ENCODE peak calls at places on chromosomes 12 and 14, in five cellular contexts. L, J, B, V and N are unnamed samples.
A peak's percentile ranks its signal among the peaks of the same experiment; 100 is the strongest.

GRCh38 chr12:39354955-39355354 is 88.0 kb downstream of the KIF21A start:
- DNase-seq in L (no peak), J (no peak), B (no peak), V (peak; percentile 32), N (peak; percentile 42)

GRCh38 chr12:127957001-127957660 is 309.8 kb upstream of the TMEM132C start:
- DNase-seq in L (no peak), J (peak; percentile 65), B (no peak), V (peak; percentile 87), N (no peak)

GRCh38 chr14:61569308-61569707 is 126.0 kb upstream of the HIF1A start:
- DNase-seq in L (no peak), J (no peak), B (no peak), V (no peak), N (no peak)

GRCh38 chr14:60183724-60184596 is 18.8 kb upstream of the DHRS7 start:
- DNase-seq in L (peak; percentile 56), J (peak; percentile 81), B (peak; percentile 84), V (peak; percentile 98), N (peak; percentile 61)

GRCh38 chr12:2475984-2476383 is 318.8 kb upstream of the FKBP4 start:
- DNase-seq in L (no peak), J (no peak), B (no peak), V (no peak), N (no peak)

GRCh38 chr12:39846971-39847661 is 227.5 kb upstream of the ABCD2 start:
- DNase-seq in L (no peak), J (peak; percentile 15), B (peak; percentile 22), V (no peak), N (no peak)

GRCh38 chr12:15163577-15163976 is 57.6 kb downstream of the RERG start:
- DNase-seq in L (no peak), J (no peak), B (no peak), V (no peak), N (no peak)

GRCh38 chr12:101021911-101022388 is 188.1 kb downstream of the SLC5A8 start:
- DNase-seq in L (no peak), J (peak; percentile 96), B (no peak), V (peak; percentile 77), N (no peak)

GRCh38 chr12:50042693-50043092 is 14.7 kb upstream of the ASIC1 start:
- DNase-seq in L (no peak), J (no peak), B (no peak), V (no peak), N (no peak)

GRCh38 chr14:32728526-32728925 is 210.2 kb upstream of the NPAS3 start:
- DNase-seq in L (no peak), J (no peak), B (no peak), V (no peak), N (no peak)

GRCh38 chr12:48078901-48079300 is 27.0 kb downstream of the SENP1 start:
- DNase-seq in L (no peak), J (peak; percentile 81), B (no peak), V (no peak), N (peak; percentile 39)

GRCh38 chr12:105069936-105070702 is 14.1 kb downstream of the ALDH1L2 start:
- DNase-seq in L (no peak), J (no peak), B (no peak), V (no peak), N (no peak)

GRCh38 chr12:94560416-94561221 is 89.7 kb downstream of the TMCC3 start:
- DNase-seq in L (peak; percentile 94), J (peak; percentile 53), B (peak; percentile 84), V (peak; percentile 97), N (peak; percentile 94)

GRCh38 chr14:65187421-65188049 is 85.2 kb upstream of the MAX start:
- DNase-seq in L (no peak), J (no peak), B (peak; percentile 65), V (no peak), N (no peak)

GRCh38 chr12:68611094-68611818 is 557 bp downstream of the RAP1B start:
- DNase-seq in L (peak; percentile 44), J (peak; percentile 84), B (peak; percentile 72), V (peak; percentile 45), N (peak; percentile 45)

GRCh38 chr12:109286652-109287051 is 22.4 kb downstream of the FOXN4 start:
- DNase-seq in L (no peak), J (no peak), B (no peak), V (no peak), N (no peak)

GRCh38 chr12:70849265-70849960 is 71.1 kb downstream of the PTPRR start:
- DNase-seq in L (peak; percentile 35), J (peak; percentile 60), B (peak; percentile 46), V (peak; percentile 61), N (peak; percentile 37)

GRCh38 chr12:95634622-95635621 is 83.6 kb upstream of the USP44 start:
- DNase-seq in L (no peak), J (no peak), B (no peak), V (peak; percentile 58), N (no peak)

GRCh38 chr12:87441511-87441910 is 587.7 kb downstream of the C12orf50 start:
- DNase-seq in L (no peak), J (no peak), B (no peak), V (no peak), N (no peak)

GRCh38 chr14:82009076-82009475 is 475.4 kb upstream of the SEL1L start:
- DNase-seq in L (no peak), J (no peak), B (peak; percentile 67), V (no peak), N (no peak)

GRCh38 chr12:106271575-106272505 is 24.0 kb upstream of the CKAP4 start:
- DNase-seq in L (no peak), J (no peak), B (no peak), V (no peak), N (no peak)

GRCh38 chr14:54457609-54457996 is 16.4 kb upstream of the CNIH1 start:
- DNase-seq in L (no peak), J (no peak), B (no peak), V (no peak), N (no peak)

GRCh38 chr12:70733385-70733784 is 96.2 kb upstream of the PTPRB start:
- DNase-seq in L (peak; percentile 73), J (peak; percentile 79), B (peak; percentile 83), V (peak; percentile 91), N (peak; percentile 30)

GRCh38 chr14:38994721-38995120 is 108.3 kb downstream of the SEC23A start:
- DNase-seq in L (no peak), J (no peak), B (no peak), V (no peak), N (no peak)

GRCh38 chr12:95601626-95602025 is 50.4 kb upstream of the USP44 start:
- DNase-seq in L (no peak), J (peak; percentile 74), B (no peak), V (peak; percentile 89), N (no peak)

GRCh38 chr12:55126106-55126505 is at the start of gene OR9K2:
- DNase-seq in L (no peak), J (no peak), B (no peak), V (no peak), N (no peak)

GRCh38 chr12:120283318-120283717 is 8.4 kb downstream of the RNU4-2 start:
- DNase-seq in L (no peak), J (no peak), B (peak; percentile 70), V (no peak), N (no peak)
- H2AFZ ChIP-seq in L (no peak overlapping the region), J (no peak overlapping the region), B (peak overlapping the region; percentile 66), V (no peak overlapping the region), N (no peak overlapping the region)

GRCh38 chr12:119989619-119990381 is 764 bp downstream of the BICDL1 start:
- DNase-seq in L (peak; percentile 61), J (peak; percentile 89), B (peak; percentile 87), V (peak; percentile 83), N (peak; percentile 46)
- TF ChIP-seq EZH2 in L (no peak), J (no peak), B (no peak), V (no peak), N (no peak)

DNA sequence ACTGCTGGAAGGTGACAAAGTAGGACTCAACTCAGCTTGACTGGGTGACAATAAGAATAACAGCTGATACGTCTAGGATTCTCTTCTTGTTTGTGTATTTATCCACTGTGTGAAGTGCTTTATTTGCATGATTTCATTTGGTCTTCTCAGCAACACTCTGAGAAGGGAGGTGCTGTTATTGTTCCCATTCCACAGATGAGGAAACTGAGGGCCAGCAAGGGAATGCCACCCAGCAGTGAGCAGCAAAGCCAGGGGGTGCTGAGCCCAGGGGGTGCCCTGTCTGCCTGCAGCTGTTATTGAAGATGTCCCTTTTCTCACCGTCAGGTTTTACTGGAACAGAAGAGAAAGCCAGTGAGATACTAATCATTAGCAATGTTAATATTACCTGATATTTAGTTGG is 62.8 kb downstream of the RNFT2 start:
- DNase-seq in L (no peak), J (no peak), B (no peak), V (no peak), N (no peak)
- H3F3A ChIP-seq in L (peaks cover 11% of the 10 kb centered on the region), J (no peaks in the 10 kb centered on the region), B (no peaks in the 10 kb centered on the region), V (no peaks in the 10 kb centered on the region), N (no peaks in the 10 kb centered on the region)

GRCh38 chr12:26185532-26186320 is 9.6 kb upstream of the SSPN start:
- DNase-seq in L (no peak), J (no peak), B (peak; percentile 18), V (no peak), N (peak; percentile 89)
- H2AFZ ChIP-seq in L (no peak overlapping the region), J (no peak overlapping the region), B (no peak overlapping the region), V (no peak overlapping the region), N (peak overlapping the region; percentile 71)

GRCh38 chr14:68651075-68651474 is 141.8 kb downstream of the ZFP36L1 start:
- DNase-seq in L (no peak), J (no peak), B (no peak), V (no peak), N (no peak)
- TF ChIP-seq EZH2 in L (no peak), J (no peak), B (no peak), V (no peak), N (no peak)